ENCODE peak calls at places on chromosomes 1 and 21, in six cellular contexts. U is pancreas, B is heart left ventricle, I is OCI-LY7, R is PC-9, P is PC-3. V is an unnamed sample.

GRCh38 chr1:239228451-239228850 is 157.9 kb upstream of the CHRM3 start:
- DNase-seq in U (no peak), B (no peak), I (no peak), R (no peak), P (peak; percentile 64), V (no peak)

GRCh38 chr21:46150491-46151121 is 4.8 kb downstream of the FTCD start:
- DNase-seq in U (no peak), B (peak; percentile 8), I (no peak), R (no peak), P (no peak), V (no peak)

GRCh38 chr21:44686843-44687561 is 5.0 kb upstream of the KRTAP12-1 start:
- DNase-seq in U (no peak), B (no peak), I (no peak), R (no peak), P (no peak), V (no peak)

GRCh38 chr1:114668784-114669561 is 876 bp downstream of the DENND2C start:
- DNase-seq in U (peak; percentile 14), B (no peak), I (peak; percentile 13), R (peak; percentile 56), P (peak; percentile 76), V (no peak)

GRCh38 chr1:26471498-26472329 is 526 bp upstream of the HMGN2 start:
- DNase-seq in U (peak; percentile 80), B (peak; percentile 64), I (no peak), R (peak; percentile 64), P (peak; percentile 59), V (peak; percentile 90)

GRCh38 chr1:184419734-184420161 is 32.9 kb downstream of the C1orf21 start:
- DNase-seq in U (no peak), B (no peak), I (no peak), R (no peak), P (peak; percentile 68), V (no peak)

GRCh38 chr21:38979271-38980196 is 173.8 kb downstream of the ETS2 start:
- DNase-seq in U (no peak), B (no peak), I (no peak), R (peak; percentile 79), P (peak; percentile 35), V (no peak)

GRCh38 chr1:12636098-12636950 is 7.6 kb upstream of the AADACL4 start:
- DNase-seq in U (no peak), B (peak; percentile 69), I (no peak), R (no peak), P (no peak), V (peak; percentile 37)

GRCh38 chr1:17559618-17560419 is 20.3 kb downstream of the ARHGEF10L start:
- DNase-seq in U (peak; percentile 77), B (no peak), I (no peak), R (peak; percentile 79), P (peak; percentile 75), V (no peak)

GRCh38 chr1:53344921-53345838 is 17.3 kb upstream of the LRP8 start:
- DNase-seq in U (no peak), B (peak; percentile 4), I (no peak), R (no peak), P (no peak), V (no peak)

GRCh38 chr1:228867093-228867950 is 132.0 kb downstream of the RHOU start:
- DNase-seq in U (no peak), B (no peak), I (no peak), R (no peak), P (no peak), V (no peak)

GRCh38 chr1:26111530-26112406 is at the start of gene PDIK1L:
- DNase-seq in U (peak; percentile 96), B (peak; percentile 96), I (peak; percentile 98), R (peak; percentile 81), P (peak; percentile 96), V (peak; percentile 96)

GRCh38 chr1:7680791-7681165 is 90.3 kb upstream of the VAMP3 start:
- DNase-seq in U (no peak), B (peak; percentile 32), I (no peak), R (no peak), P (no peak), V (no peak)

GRCh38 chr1:211912064-211912463 is 81.5 kb upstream of the LPGAT1 start:
- DNase-seq in U (no peak), B (no peak), I (no peak), R (peak; percentile 93), P (peak; percentile 98), V (no peak)

GRCh38 chr1:44924835-44925464 is 61.4 kb downstream of the EIF2B3 start:
- DNase-seq in U (no peak), B (no peak), I (peak; percentile 23), R (peak; percentile 44), P (peak; percentile 85), V (no peak)

GRCh38 chr1:13662498-13662897 is 37.5 kb upstream of the PRDM2 start:
- DNase-seq in U (no peak), B (no peak), I (no peak), R (no peak), P (peak; percentile 54), V (no peak)

GRCh38 chr1:168693872-168694238 is 35.2 kb downstream of the DPT start:
- DNase-seq in U (no peak), B (no peak), I (no peak), R (no peak), P (no peak), V (no peak)

GRCh38 chr1:12541274-12542137 is 76.5 kb downstream of the DHRS3 start:
- DNase-seq in U (no peak), B (peak; percentile 68), I (no peak), R (no peak), P (no peak), V (peak; percentile 49)

GRCh38 chr1:84724128-84724860 is 34.0 kb upstream of the SSX2IP start:
- DNase-seq in U (no peak), B (peak; percentile 20), I (peak; percentile 41), R (no peak), P (no peak), V (peak; percentile 48)

GRCh38 chr1:94110021-94110761 is 10.8 kb downstream of the ABCA4 start:
- DNase-seq in U (no peak), B (no peak), I (no peak), R (no peak), P (no peak), V (no peak)

GRCh38 chr21:32298148-32298559 is 501 bp upstream of the MRAP start:
- DNase-seq in U (no peak), B (no peak), I (no peak), R (no peak), P (no peak), V (no peak)

GRCh38 chr1:149843302-149844041 is 55.9 kb upstream of the BOLA1 start:
- DNase-seq in U (no peak), B (no peak), I (peak; percentile 56), R (peak; percentile 36), P (peak; percentile 11), V (no peak)

DNA sequence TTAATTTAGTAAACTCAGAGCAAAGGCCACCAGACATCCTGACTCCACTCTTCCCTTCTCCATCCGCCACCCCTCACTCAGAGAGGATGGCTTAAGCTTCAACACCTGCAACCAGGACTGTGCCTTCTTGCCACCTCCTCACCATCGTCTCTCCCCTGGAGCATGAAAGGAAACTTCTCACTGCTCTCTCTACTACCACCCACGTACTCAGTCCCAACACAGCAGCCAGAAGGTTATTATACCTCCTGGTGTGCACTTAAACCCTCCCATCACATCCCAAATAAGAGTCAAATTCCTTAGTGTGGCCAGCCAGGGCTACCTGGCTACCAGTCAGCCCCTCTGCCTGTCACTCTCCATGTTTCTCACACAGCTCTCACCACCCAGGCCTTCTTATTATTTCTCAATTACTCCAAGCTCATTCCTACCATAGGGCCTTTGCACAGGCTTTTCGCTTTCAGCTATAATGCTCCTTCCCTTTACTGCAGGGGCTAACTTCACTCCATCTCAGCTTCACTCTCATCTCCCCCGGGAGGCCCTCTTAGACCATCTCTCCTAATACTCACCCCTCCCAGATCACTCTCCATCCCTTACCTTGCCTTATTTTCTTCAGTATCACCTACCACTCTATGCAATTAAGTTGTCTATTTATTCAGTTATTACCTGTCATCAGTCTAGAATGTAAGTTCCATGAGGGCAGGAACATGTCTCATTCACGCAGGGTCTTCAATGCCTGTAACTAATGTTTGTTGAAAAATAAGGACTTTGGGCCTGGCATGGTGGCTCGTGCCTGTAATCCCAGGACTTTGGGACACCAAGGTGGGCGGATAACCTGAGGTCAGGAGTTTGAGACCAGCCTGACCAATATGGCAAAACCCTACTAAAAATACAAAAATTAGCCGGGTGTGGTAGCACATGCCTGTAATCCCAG is 137.5 kb downstream of the TOMM20 start:
- DNase-seq in U (no peak), B (no peak), I (no peak), R (no peak), P (no peak), V (no peak)
- TF ChIP-seq CTCF in U (no peak), B (no peak), I (no peak), R (no peak), P (no peak), V (no peak)

GRCh38 chr1:28437924-28438699 is 67.7 kb upstream of the RCC1 start:
- DNase-seq in U (peak; percentile 81), B (peak; percentile 78), I (no peak), R (peak; percentile 93), P (peak; percentile 97), V (peak; percentile 84)
- H3K4me3 ChIP-seq in U (no peak overlapping the region), B (peak overlapping the region; percentile 52), I (no peak overlapping the region), R (peak overlapping the region; percentile 56), P (peak overlapping the region; percentile 67), V (peak overlapping the region; percentile 48)

DNA sequence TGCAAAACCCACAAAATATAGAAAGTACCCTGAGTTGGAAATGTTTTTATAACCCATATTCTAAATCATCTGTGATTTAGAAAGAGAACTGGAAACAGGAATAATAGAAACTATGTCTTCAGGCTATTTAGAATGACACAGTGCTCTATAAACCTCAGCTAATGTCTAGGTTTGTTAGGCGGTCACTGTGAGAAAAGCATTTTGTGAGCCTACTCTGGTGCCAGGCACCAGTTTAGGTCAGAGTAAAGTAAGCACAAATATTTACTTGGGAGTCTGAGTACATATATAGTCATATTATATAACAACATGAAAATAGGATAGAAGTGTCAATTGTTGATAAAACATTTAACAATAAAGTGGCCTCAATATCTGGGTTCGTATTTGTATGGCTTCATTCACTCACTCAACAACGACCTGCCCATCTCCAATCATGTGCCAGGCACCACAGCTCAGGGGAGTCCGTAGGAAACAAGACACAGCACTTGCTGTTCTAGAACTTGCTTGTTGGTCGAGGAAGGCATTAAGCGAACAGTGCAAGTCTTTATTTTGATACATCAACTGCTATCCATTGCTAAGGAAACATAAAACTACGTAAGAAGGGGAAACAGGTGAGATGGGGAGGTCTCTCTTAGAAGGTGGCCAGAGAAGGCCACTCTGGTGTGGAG is 37.2 kb downstream of the GNB1 start:
- DNase-seq in U (no peak), B (no peak), I (no peak), R (no peak), P (peak; percentile 80), V (no peak)
- H3K4me1 ChIP-seq in U (peaks cover 12% of the 10 kb centered on the region), B (peaks cover 12% of the 10 kb centered on the region), I (peaks cover 55% of the 10 kb centered on the region), R (peaks cover 3% of the 10 kb centered on the region), P (peaks cover 24% of the 10 kb centered on the region), V (peaks cover 58% of the 10 kb centered on the region)

GRCh38 chr1:95953668-95954067 is 719.7 kb downstream of the RWDD3 start:
- DNase-seq in U (no peak), B (no peak), I (no peak), R (no peak), P (no peak), V (no peak)

GRCh38 chr1:95953005-95953404 is 719.0 kb downstream of the RWDD3 start:
- DNase-seq in U (peak; percentile 16), B (no peak), I (no peak), R (no peak), P (peak; percentile 26), V (no peak)

GRCh38 chr1:95951291-95951690 is 717.3 kb downstream of the RWDD3 start:
- DNase-seq in U (no peak), B (no peak), I (no peak), R (no peak), P (no peak), V (no peak)

DNA sequence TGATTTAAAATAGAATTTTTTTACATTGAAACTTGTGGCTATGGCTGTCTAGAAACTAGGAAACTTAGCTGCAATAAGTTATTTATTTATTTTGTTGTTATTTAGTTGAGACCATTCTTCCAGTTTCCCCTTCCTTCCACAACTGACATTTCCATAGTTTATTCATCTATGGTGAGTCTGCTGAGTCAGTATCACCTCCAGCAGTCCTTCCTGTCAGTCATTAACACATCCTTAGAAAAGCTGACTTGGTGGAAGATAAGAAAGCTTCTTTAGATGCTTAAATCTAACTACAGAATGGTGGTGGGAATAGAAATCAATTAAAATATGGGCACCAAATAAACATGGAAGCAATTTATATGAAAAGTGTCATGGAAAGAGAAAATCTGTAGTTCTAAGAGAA is 714.0 kb downstream of the RWDD3 start:
- DNase-seq in U (no peak), B (no peak), I (no peak), R (no peak), P (no peak), V (no peak)
- TF ChIP-seq CTCF in U (no peak), B (no peak), I (no peak), R (no peak), P (no peak), V (no peak)

V was measured in lower lobe of right lung.